ENCODE peak calls at places on chromosomes 7 and 10, in eight cellular contexts. H is activated effector memory CD4-positive, alpha-beta T cell treated with Interleukin-2 at 50 U/mL for 16 hours; T is CD4-positive, alpha-beta T cell; D is GM19239; I is osteocyte; N is K562; S is RPMI7951; R is upper lobe of left lung. U is an unnamed sample.

GRCh38 chr7:101681170-101682007 is 52.3 kb upstream of the MYL10 start:
- DNase-seq in H (no peak), T (no peak), D (no peak), I (peak; percentile 89), N (no peak), S (peak; percentile 94), R (no peak), U (no peak)

GRCh38 chr10:13685885-13686284 is 99.1 kb downstream of the PRPF18 start:
- DNase-seq in H (no peak), T (no peak), D (no peak), I (no peak), N (no peak), S (peak; percentile 66), R (no peak), U (no peak)

GRCh38 chr10:59098387-59098786 is 78.1 kb upstream of the PHYHIPL start:
- DNase-seq in H (no peak), T (no peak), D (no peak), I (no peak), N (no peak), S (peak; percentile 18), R (no peak), U (no peak)

GRCh38 chr10:97682042-97682441 is 5.0 kb downstream of the AVPI1 start:
- DNase-seq in H (no peak), T (no peak), D (no peak), I (no peak), N (no peak), S (no peak), R (no peak), U (no peak)

GRCh38 chr7:1458676-1459511 is at the start of gene MICALL2:
- DNase-seq in H (no peak), T (no peak), D (no peak), I (peak; percentile 92), N (peak; percentile 86), S (peak; percentile 96), R (peak; percentile 87), U (peak; percentile 56)

GRCh38 chr7:8277394-8277982 is 15.5 kb upstream of the ICA1 start:
- DNase-seq in H (no peak), T (no peak), D (no peak), I (no peak), N (peak; percentile 44), S (no peak), R (no peak), U (no peak)

GRCh38 chr7:108033776-108034497 is 31.0 kb upstream of the LAMB1 start:
- DNase-seq in H (no peak), T (no peak), D (no peak), I (no peak), N (no peak), S (no peak), R (no peak), U (no peak)

GRCh38 chr10:1465993-1466764 is 271.1 kb downstream of the ADARB2 start:
- DNase-seq in H (no peak), T (no peak), D (no peak), I (no peak), N (no peak), S (no peak), R (no peak), U (no peak)

GRCh38 chr10:70381491-70382421 is 669 bp downstream of the LRRC20 start:
- DNase-seq in H (peak; percentile 5), T (no peak), D (peak; percentile 68), I (no peak), N (peak; percentile 49), S (peak; percentile 31), R (peak; percentile 34), U (no peak)

GRCh38 chr10:107623292-107623691 is 458.8 kb upstream of the SORCS1 start:
- DNase-seq in H (no peak), T (no peak), D (no peak), I (no peak), N (no peak), S (no peak), R (no peak), U (no peak)

GRCh38 chr10:91210014-91210413 is 10.4 kb upstream of the PCGF5 start:
- DNase-seq in H (no peak), T (no peak), D (no peak), I (no peak), N (no peak), S (no peak), R (no peak), U (no peak)

GRCh38 chr10:132196178-132197113 is 9.7 kb downstream of the DPYSL4 start:
- DNase-seq in H (no peak), T (no peak), D (no peak), I (no peak), N (no peak), S (no peak), R (no peak), U (no peak)

GRCh38 chr10:74930962-74931361 is 104.6 kb downstream of the KAT6B start:
- DNase-seq in H (no peak), T (no peak), D (no peak), I (no peak), N (no peak), S (no peak), R (no peak), U (no peak)

GRCh38 chr10:101227765-101228681 is 1.2 kb downstream of the LBX1 start:
- DNase-seq in H (no peak), T (no peak), D (no peak), I (no peak), N (no peak), S (no peak), R (no peak), U (no peak)

GRCh38 chr10:43305881-43306280 is 39.0 kb upstream of the RASGEF1A start:
- DNase-seq in H (no peak), T (no peak), D (no peak), I (no peak), N (no peak), S (peak; percentile 21), R (no peak), U (no peak)

GRCh38 chr10:42781893-42782445 is 626 bp upstream of the BMS1 start:
- DNase-seq in H (no peak), T (no peak), D (no peak), I (no peak), N (peak; percentile 43), S (peak; percentile 33), R (no peak), U (no peak)

GRCh38 chr10:42690449-42691360 is 52.3 kb upstream of the ZNF33B start:
- DNase-seq in H (no peak), T (no peak), D (no peak), I (no peak), N (peak; percentile 41), S (peak; percentile 3), R (no peak), U (no peak)

GRCh38 chr7:43294080-43294630 is 181.7 kb downstream of the HECW1 start:
- DNase-seq in H (no peak), T (no peak), D (no peak), I (no peak), N (peak; percentile 6), S (peak; percentile 90), R (no peak), U (no peak)

GRCh38 chr10:59887972-59888640 is 18.2 kb downstream of the CCDC6 start:
- DNase-seq in H (no peak), T (no peak), D (no peak), I (no peak), N (no peak), S (no peak), R (no peak), U (no peak)

GRCh38 chr7:106736508-106737201 is 75.7 kb upstream of the CCDC71L start:
- DNase-seq in H (peak; percentile 13), T (peak; percentile 37), D (peak; percentile 21), I (no peak), N (peak; percentile 80), S (peak; percentile 84), R (peak; percentile 45), U (no peak)

GRCh38 chr10:91796332-91797076 is 1.7 kb upstream of the TNKS2 start:
- DNase-seq in H (peak; percentile 45), T (peak; percentile 30), D (no peak), I (no peak), N (peak; percentile 55), S (peak; percentile 29), R (peak; percentile 67), U (no peak)

GRCh38 chr7:4724648-4725013 is 42.5 kb downstream of the FOXK1 start:
- DNase-seq in H (no peak), T (no peak), D (no peak), I (no peak), N (no peak), S (peak; percentile 71), R (no peak), U (no peak)

GRCh38 chr7:84271550-84271949 is 77.0 kb upstream of the SEMA3A start:
- DNase-seq in H (no peak), T (no peak), D (no peak), I (no peak), N (no peak), S (no peak), R (no peak), U (no peak)

GRCh38 chr10:104077282-104078151 is 8.2 kb downstream of the COL17A1 start:
- DNase-seq in H (no peak), T (no peak), D (no peak), I (no peak), N (no peak), S (peak; percentile 30), R (no peak), U (no peak)

GRCh38 chr10:123642697-123643096 is 23.5 kb upstream of the GPR26 start:
- DNase-seq in H (no peak), T (no peak), D (no peak), I (peak; percentile 71), N (no peak), S (no peak), R (no peak), U (no peak)

GRCh38 chr10:18651324-18652007 is at the start of gene NSUN6:
- DNase-seq in H (peak; percentile 91), T (peak; percentile 88), D (peak; percentile 44), I (peak; percentile 93), N (peak; percentile 95), S (peak; percentile 89), R (peak; percentile 90), U (peak; percentile 90)

GRCh38 chr10:119377905-119378736 is 164.4 kb downstream of the RGS10 start:
- DNase-seq in H (no peak), T (no peak), D (no peak), I (no peak), N (no peak), S (no peak), R (no peak), U (no peak)

GRCh38 chr7:114765331-114766125 is 156.4 kb upstream of the MDFIC start:
- DNase-seq in H (no peak), T (no peak), D (no peak), I (no peak), N (no peak), S (no peak), R (no peak), U (no peak)

GRCh38 chr10:99775850-99776249 is 6.6 kb upstream of the ABCC2 start:
- DNase-seq in H (no peak), T (no peak), D (no peak), I (no peak), N (peak; percentile 25), S (peak; percentile 78), R (no peak), U (no peak)

GRCh38 chr10:96259150-96259549 is 12.2 kb downstream of the BLNK start:
- DNase-seq in H (no peak), T (no peak), D (no peak), I (peak; percentile 57), N (no peak), S (no peak), R (no peak), U (no peak)

GRCh38 chr7:117901089-117901797 is 28.0 kb upstream of the CTTNBP2 start:
- DNase-seq in H (no peak), T (no peak), D (no peak), I (no peak), N (no peak), S (no peak), R (no peak), U (no peak)

GRCh38 chr10:99276848-99277486 is 41.3 kb upstream of the HPSE2 start:
- DNase-seq in H (no peak), T (no peak), D (no peak), I (no peak), N (peak; percentile 23), S (peak; percentile 22), R (no peak), U (no peak)

GRCh38 chr10:11849908-11850307 is 26.8 kb downstream of the PROSER2 start:
- DNase-seq in H (no peak), T (no peak), D (no peak), I (no peak), N (no peak), S (no peak), R (peak; percentile 51), U (no peak)

GRCh38 chr7:152615052-152615741 is 60.7 kb downstream of the XRCC2 start:
- DNase-seq in H (no peak), T (no peak), D (no peak), I (peak; percentile 77), N (no peak), S (no peak), R (peak; percentile 32), U (no peak)

U was measured in omental fat pad.